ENCODE peak calls at places on chromosomes 13 and 19, in six cellular contexts. G, N, I, E, C and O are unnamed samples.

GRCh38 chr13:50593228-50593627 is 250.3 kb downstream of the DLEU7 start:
- DNase-seq in G (no peak), N (no peak), I (no peak), E (no peak), C (no peak), O (no peak)

GRCh38 chr13:35485451-35485850 is 9.0 kb upstream of the MAB21L1 start:
- DNase-seq in G (no peak), N (no peak), I (no peak), E (no peak), C (no peak), O (no peak)

GRCh38 chr13:77699059-77699680 is 1.7 kb downstream of the SLAIN1 start:
- DNase-seq in G (no peak), N (no peak), I (no peak), E (no peak), C (no peak), O (no peak)

GRCh38 chr19:2969104-2969504 is 8.3 kb upstream of the TLE6 start:
- DNase-seq in G (no peak), N (no peak), I (no peak), E (peak; percentile 77), C (no peak), O (no peak)

GRCh38 chr19:3146677-3147100 is 10.9 kb downstream of the GNA15 start:
- DNase-seq in G (peak; percentile 63), N (no peak), I (peak; percentile 72), E (no peak), C (peak; percentile 90), O (no peak)

GRCh38 chr13:66751691-66752090 is 478.4 kb downstream of the PCDH9 start:
- DNase-seq in G (no peak), N (no peak), I (no peak), E (no peak), C (no peak), O (no peak)

GRCh38 chr19:31064486-31064885 is 284.8 kb downstream of the TSHZ3 start:
- DNase-seq in G (no peak), N (no peak), I (no peak), E (no peak), C (no peak), O (no peak)

GRCh38 chr19:17393914-17394313 is at the start of gene CCDC194:
- DNase-seq in G (no peak), N (no peak), I (no peak), E (no peak), C (no peak), O (no peak)

GRCh38 chr13:69970521-69970920 is 137.1 kb upstream of the ATXN8OS start:
- DNase-seq in G (no peak), N (no peak), I (no peak), E (no peak), C (peak; percentile 49), O (no peak)

GRCh38 chr13:57996717-57997116 is 365.2 kb downstream of the PCDH17 start:
- DNase-seq in G (no peak), N (no peak), I (no peak), E (no peak), C (no peak), O (no peak)

GRCh38 chr19:46863818-46864629 is 3.2 kb downstream of the ARHGAP35 start:
- DNase-seq in G (no peak), N (peak; percentile 84), I (no peak), E (no peak), C (peak; percentile 75), O (no peak)

GRCh38 chr19:49149652-49150105 is 5.5 kb downstream of the HRC start:
- DNase-seq in G (peak; percentile 85), N (peak; percentile 83), I (peak; percentile 33), E (peak; percentile 76), C (peak; percentile 93), O (no peak)

GRCh38 chr19:29858000-29858596 is 46.3 kb downstream of the CCNE1 start:
- DNase-seq in G (no peak), N (no peak), I (peak; percentile 76), E (peak; percentile 53), C (peak; percentile 90), O (peak; percentile 70)

GRCh38 chr13:93715866-93716265 is 489.3 kb downstream of the GPC6 start:
- DNase-seq in G (no peak), N (no peak), I (no peak), E (no peak), C (no peak), O (no peak)

GRCh38 chr13:46642254-46642653 is 89.3 kb downstream of the LRCH1 start:
- DNase-seq in G (no peak), N (no peak), I (no peak), E (no peak), C (no peak), O (no peak)

GRCh38 chr13:57878291-57878690 is 246.7 kb downstream of the PCDH17 start:
- DNase-seq in G (no peak), N (no peak), I (no peak), E (no peak), C (no peak), O (no peak)

GRCh38 chr19:51333836-51334460 is 8.0 kb downstream of the VSIG10L start:
- DNase-seq in G (no peak), N (no peak), I (peak; percentile 77), E (no peak), C (peak; percentile 79), O (peak; percentile 68)

GRCh38 chr13:35857769-35858168 is 273.4 kb downstream of the DCLK1 start:
- DNase-seq in G (no peak), N (peak; percentile 71), I (no peak), E (no peak), C (peak; percentile 87), O (no peak)

GRCh38 chr19:47494729-47495128 is 10.7 kb upstream of the KPTN start:
- DNase-seq in G (no peak), N (no peak), I (no peak), E (no peak), C (no peak), O (no peak)

GRCh38 chr13:32178763-32179162 is 136.4 kb downstream of the ZAR1L start:
- DNase-seq in G (no peak), N (no peak), I (no peak), E (no peak), C (no peak), O (no peak)

GRCh38 chr13:98142427-98143156 is at the start of gene FARP1:
- DNase-seq in G (peak; percentile 66), N (peak; percentile 65), I (peak; percentile 66), E (peak; percentile 87), C (peak; percentile 89), O (peak; percentile 91)

GRCh38 chr13:98143601-98144500 is 957 bp downstream of the FARP1 start:
- DNase-seq in G (peak; percentile 18), N (peak; percentile 66), I (no peak), E (peak; percentile 23), C (peak; percentile 55), O (no peak)

GRCh38 chr13:98143157-98143553 is 261 bp downstream of the FARP1 start:
- DNase-seq in G (peak; percentile 50), N (no peak), I (no peak), E (no peak), C (peak; percentile 85), O (no peak)

GRCh38 chr13:98141938-98142426 is 912 bp upstream of the FARP1 start:
- DNase-seq in G (no peak), N (peak; percentile 6), I (no peak), E (peak; percentile 51), C (peak; percentile 83), O (no peak)

DNA sequence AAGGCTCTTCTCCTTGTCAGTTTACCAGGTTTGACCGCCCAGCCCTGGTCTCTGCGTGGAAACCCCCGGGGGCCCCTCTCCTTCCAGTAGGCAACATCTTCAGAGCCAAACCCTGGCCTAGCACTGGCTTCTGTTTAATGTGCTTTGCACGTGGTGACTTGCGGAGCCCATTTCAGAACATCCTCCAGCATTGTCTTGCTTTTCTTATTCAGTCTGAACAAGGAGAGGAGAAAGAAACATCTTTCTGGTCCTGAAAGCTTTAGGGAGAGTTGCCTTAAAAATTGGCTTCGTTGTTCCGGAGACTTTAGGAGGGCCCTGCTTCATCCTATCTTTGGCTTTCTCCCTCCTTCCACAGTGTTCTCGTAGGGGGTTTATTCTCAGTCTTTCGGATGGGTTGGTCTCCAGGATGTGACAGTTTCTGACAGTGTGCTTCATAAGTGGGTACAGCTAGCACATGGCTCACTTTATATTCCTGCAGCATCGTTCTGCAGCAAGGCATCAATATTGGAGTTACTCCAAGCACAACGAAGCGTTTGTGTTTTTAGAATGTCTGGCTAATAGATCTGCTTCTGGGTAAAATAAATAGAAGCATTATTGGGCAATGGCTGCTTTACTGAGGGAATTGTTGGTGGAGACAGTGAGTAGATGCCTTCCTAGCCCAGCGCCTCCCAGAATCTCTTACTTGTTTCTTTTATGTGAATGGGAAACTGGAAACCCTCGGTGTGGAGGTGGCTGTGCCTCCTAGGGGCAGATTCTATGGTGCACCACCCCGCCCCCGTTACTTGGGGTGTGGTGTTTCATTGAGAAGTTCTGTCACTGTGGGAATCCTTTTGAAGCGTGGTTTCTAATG is 1.8 kb downstream of the FARP1 start:
- DNase-seq in G (peak; percentile 31), N (peak; percentile 69), I (no peak), E (peak; percentile 20), C (peak; percentile 80), O (no peak)
- TF ChIP-seq CTCF in G (peak; percentile 42), N (peak; percentile 53), I (no peak), E (no peak), C (peak; percentile 63), O (peak; percentile 64)

GRCh38 chr19:7497292-7497691 is 8.5 kb upstream of the PEX11G start:
- DNase-seq in G (no peak), N (no peak), I (peak; percentile 39), E (no peak), C (peak; percentile 75), O (no peak)

GRCh38 chr19:7502552-7502951 is 13.4 kb upstream of the ZNF358 start:
- DNase-seq in G (no peak), N (no peak), I (no peak), E (no peak), C (no peak), O (no peak)

GRCh38 chr19:7505288-7505681 is 10.6 kb upstream of the ZNF358 start:
- DNase-seq in G (no peak), N (no peak), I (no peak), E (no peak), C (no peak), O (no peak)

GRCh38 chr19:7504684-7505083 is 11.2 kb upstream of the ZNF358 start:
- DNase-seq in G (no peak), N (no peak), I (no peak), E (no peak), C (no peak), O (no peak)

GRCh38 chr19:7500811-7501450 is 12.1 kb upstream of the PEX11G start:
- DNase-seq in G (peak; percentile 69), N (no peak), I (peak; percentile 82), E (peak; percentile 59), C (peak; percentile 93), O (no peak)
- TF ChIP-seq CTCF in G (peak; percentile 43), N (no peak), I (no peak), E (peak; percentile 14), C (peak; percentile 51), O (peak; percentile 34)

DNA sequence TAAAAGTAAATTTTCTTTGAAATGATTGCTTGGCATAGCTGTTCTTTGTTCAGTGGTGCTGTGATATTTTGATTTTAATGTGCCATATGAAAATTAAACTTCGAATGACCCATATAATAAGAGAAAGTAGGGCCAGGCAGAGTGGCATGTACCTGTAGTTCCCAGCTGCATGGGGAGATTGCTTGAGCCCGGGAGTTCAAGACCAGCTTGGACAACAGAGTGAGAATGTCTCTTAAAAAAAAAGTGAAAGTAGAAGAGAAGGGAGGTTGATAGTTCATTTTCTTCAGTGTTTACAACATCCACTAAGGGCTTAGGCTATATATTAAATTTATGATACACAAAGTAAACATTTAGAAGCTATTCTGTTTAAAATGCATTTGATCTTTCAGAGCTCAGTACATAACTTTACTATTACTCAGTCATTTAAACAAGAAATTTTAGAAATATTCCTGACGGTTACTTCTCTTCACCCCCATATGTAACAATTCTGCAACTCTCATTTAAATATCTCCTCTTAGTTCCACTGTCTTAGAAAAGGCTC is 17.2 kb upstream of the RFC3 start:
- DNase-seq in G (no peak), N (no peak), I (no peak), E (no peak), C (no peak), O (no peak)
- TF ChIP-seq CTCF in G (no peak), N (no peak), I (no peak), E (no peak), C (no peak), O (no peak)

GRCh38 chr19:39038098-39038497 is 5.7 kb upstream of the FBXO27 start:
- DNase-seq in G (peak; percentile 15), N (peak; percentile 27), I (peak; percentile 77), E (peak; percentile 59), C (peak; percentile 85), O (no peak)
- TF ChIP-seq CTCF in G (no peak), N (peak; percentile 36), I (peak; percentile 78), E (peak; percentile 41), C (peak; percentile 11), O (peak; percentile 56)